ENCODE peak calls at places on chromosomes 1 and 21, in ten cellular contexts. J is right lobe of liver, Y is prostate gland, S is ovary, F is IMR-90, O is sigmoid colon, B is stomach, M is GM12878, I is A549, E is lower leg skin. V is an unnamed sample.

GRCh38 chr1:81569761-81570160 is 231.0 kb upstream of the ADGRL2 start:
- DNase-seq in J (no peak), Y (no peak), S (no peak), F (no peak), O (no peak), B (no peak), M (no peak), I (no peak), E (no peak), V (no peak)

GRCh38 chr21:38766987-38767722 is 38.6 kb upstream of the ETS2 start:
- DNase-seq in J (peak), Y (peak), S (no peak), F (no peak), O (no peak), B (peak), M (peak), I (no peak), E (no peak), V (no peak)

GRCh38 chr1:157431751-157432150 is 120.6 kb downstream of the FCRL5 start:
- DNase-seq in J (no peak), Y (no peak), S (no peak), F (peak), O (no peak), B (no peak), M (no peak), I (no peak), E (no peak), V (no peak)

GRCh38 chr1:41492341-41492848 is 7.9 kb upstream of the EDN2 start:
- DNase-seq in J (no peak), Y (no peak), S (no peak), F (no peak), O (no peak), B (no peak), M (no peak), I (no peak), E (no peak), V (no peak)

GRCh38 chr1:52637946-52638345 is 5.0 kb downstream of the SHISAL2A start:
- DNase-seq in J (no peak), Y (no peak), S (no peak), F (no peak), O (no peak), B (no peak), M (no peak), I (no peak), E (no peak), V (no peak)

GRCh38 chr1:205239078-205239477 is 11.3 kb downstream of the TMCC2 start:
- DNase-seq in J (no peak), Y (no peak), S (peak), F (no peak), O (no peak), B (peak), M (no peak), I (no peak), E (no peak), V (no peak)

GRCh38 chr1:47940779-47941178 is 56.4 kb downstream of the TRABD2B start:
- DNase-seq in J (no peak), Y (no peak), S (no peak), F (no peak), O (no peak), B (no peak), M (no peak), I (no peak), E (no peak), V (no peak)

GRCh38 chr1:242205622-242206489 is 207.0 kb upstream of the MAP1LC3C start:
- DNase-seq in J (no peak), Y (no peak), S (no peak), F (no peak), O (no peak), B (no peak), M (no peak), I (no peak), E (no peak), V (no peak)

GRCh38 chr1:34268311-34269042 is 91.8 kb downstream of the C1orf94 start:
- DNase-seq in J (no peak), Y (no peak), S (no peak), F (peak), O (no peak), B (no peak), M (no peak), I (no peak), E (no peak), V (peak)

GRCh38 chr1:69567847-69568434 is at the start of gene LRRC7:
- DNase-seq in J (no peak), Y (no peak), S (no peak), F (no peak), O (no peak), B (no peak), M (no peak), I (no peak), E (no peak), V (no peak)

GRCh38 chr1:12069616-12070244 is 6.6 kb downstream of the TNFRSF8 start:
- DNase-seq in J (no peak), Y (no peak), S (no peak), F (no peak), O (no peak), B (no peak), M (no peak), I (no peak), E (no peak), V (no peak)
- TF ChIP-seq POLR2A in J (no peak), Y (no peak), S (no peak), F (no peak), O (no peak), B (no peak), M (no peak), I (no peak), E (no peak), V (no peak)

DNA sequence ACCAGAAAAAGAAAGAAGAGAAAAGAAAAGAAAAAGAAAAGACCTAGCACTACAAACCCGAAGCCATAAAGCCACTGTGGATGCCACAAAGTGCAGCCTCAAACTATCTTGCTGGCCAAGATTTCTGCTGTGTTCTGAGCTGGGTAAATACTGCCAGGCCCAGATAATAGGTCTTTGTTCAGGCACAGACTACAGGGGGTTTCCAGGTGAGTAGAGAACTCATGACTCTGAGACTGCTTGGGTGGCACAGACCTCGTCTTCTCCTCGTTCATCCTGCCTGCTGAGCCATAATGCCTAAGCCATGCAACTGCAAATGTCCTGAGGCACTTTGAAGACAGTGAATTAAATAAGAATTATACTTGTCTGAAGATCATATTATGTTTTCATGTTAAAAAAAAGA is 651.8 kb downstream of the LMO4 start:
- DNase-seq in J (no peak), Y (peak), S (no peak), F (no peak), O (no peak), B (peak), M (no peak), I (no peak), E (no peak), V (no peak)
- TF ChIP-seq CTCF in J (no peak), Y (no peak), S (no peak), F (no peak), O (no peak), B (no peak), M (no peak), I (no peak), E (no peak), V (no peak)

DNA sequence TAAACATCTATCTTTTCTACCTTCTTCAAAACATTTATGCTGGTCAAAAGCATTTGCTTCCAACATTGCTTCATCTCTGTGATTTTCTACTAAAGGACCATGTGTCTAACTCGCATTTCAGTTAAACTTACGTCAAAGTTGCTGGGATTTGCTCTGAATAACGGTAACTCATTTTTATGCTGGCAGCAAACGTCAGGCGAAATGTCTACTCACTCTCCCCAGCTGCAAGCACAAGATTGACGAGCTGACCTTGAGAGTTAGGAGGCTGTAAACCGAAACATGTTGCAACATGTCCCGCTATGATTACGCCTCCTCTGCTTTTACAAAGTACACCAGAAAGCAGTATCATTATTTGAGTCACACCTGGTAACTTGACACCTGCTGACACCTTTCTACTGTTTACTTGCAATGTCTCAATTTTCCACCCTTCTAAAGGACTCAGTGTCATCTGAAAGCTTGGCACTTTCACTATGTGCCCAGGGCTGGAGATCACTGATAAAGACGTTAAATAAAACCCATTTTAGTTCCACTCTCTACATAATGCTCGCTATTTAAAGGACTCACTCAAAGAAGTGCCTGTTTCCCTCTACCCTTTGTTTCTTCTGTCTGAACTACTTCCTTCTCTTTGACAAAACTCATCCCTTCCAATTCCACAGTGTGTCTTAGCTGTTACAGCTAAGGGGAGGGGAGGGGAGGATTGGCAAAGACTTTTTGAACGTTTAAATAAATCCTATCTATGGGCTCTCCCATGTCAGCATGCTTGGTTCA is 111.9 kb downstream of the PTPN14 start:
- DNase-seq in J (peak), Y (peak), S (no peak), F (peak), O (no peak), B (peak), M (peak), I (no peak), E (peak), V (no peak)
- TF ChIP-seq POLR2A in J (peak), Y (no peak), S (no peak), F (no peak), O (no peak), B (no peak), M (peak), I (no peak), E (no peak), V (no peak)

GRCh38 chr1:45490623-45491463 is at the start of gene TESK2:
- DNase-seq in J (peak), Y (peak), S (peak), F (peak), O (peak), B (peak), M (peak), I (peak), E (peak), V (peak)
- TF ChIP-seq CTCF in J (no peak), Y (peak), S (peak), F (peak), O (no peak), B (peak), M (no peak), I (no peak), E (no peak), V (no peak)

GRCh38 chr1:228494970-228495853 is 8.0 kb downstream of the RNF187 start:
- DNase-seq in J (no peak), Y (no peak), S (no peak), F (no peak), O (peak), B (no peak), M (no peak), I (no peak), E (no peak), V (no peak)
- TF ChIP-seq POLR2A in J (no peak), Y (no peak), S (no peak), F (no peak), O (no peak), B (no peak), M (peak), I (no peak), E (no peak), V (no peak)

V was measured in esophagus muscularis mucosa.